ENCODE peak calls at places on chromosomes 16 and 17, in eight cellular contexts. A is transverse colon, S is AG10803, Y is lung, N is neural progenitor cell, B is MCF 10A, F is GM12865, V is thoracic aorta. Z is an unnamed sample.

GRCh38 chr17:2030779-2031163 is 818 bp downstream of the DPH1 start:
- DNase-seq in F (peak; percentile 91), V (no peak), S (peak; percentile 90), Y (no peak), N (peak; percentile 92), A (peak; percentile 61), B (no peak), Z (peak; percentile 60)

GRCh38 chr16:83953796-83954576 is 946 bp downstream of the OSGIN1 start:
- DNase-seq in A (no peak), Y (no peak), F (peak; percentile 32), B (peak; percentile 61), V (no peak), N (peak; percentile 54), S (peak; percentile 17), Z (no peak)

GRCh38 chr17:59366773-59367656 is 35.6 kb downstream of the YPEL2 start:
- DNase-seq in F (no peak), Y (peak; percentile 52), S (peak; percentile 64), N (no peak), V (no peak), A (peak; percentile 77), B (no peak), Z (no peak)

GRCh38 chr17:8732406-8733065 is 12.1 kb downstream of the CCDC42 start:
- DNase-seq in S (peak; percentile 31), N (no peak), A (no peak), B (no peak), F (no peak), Y (no peak), V (no peak), Z (no peak)

GRCh38 chr17:47663997-47664941 is 14.6 kb downstream of the KPNB1 start:
- DNase-seq in A (peak; percentile 60), Y (no peak), B (peak; percentile 64), N (peak; percentile 84), F (peak; percentile 75), V (no peak), S (peak; percentile 64), Z (peak; percentile 75)

GRCh38 chr16:23302045-23302956 is at the start of gene SCNN1B:
- DNase-seq in F (peak; percentile 31), Y (peak; percentile 62), A (peak; percentile 86), V (no peak), B (no peak), S (no peak), N (peak; percentile 67), Z (peak; percentile 24)

GRCh38 chr16:54286330-54287017 is at the start of gene IRX3:
- DNase-seq in N (peak; percentile 96), F (no peak), B (peak; percentile 97), S (peak; percentile 94), Y (peak; percentile 91), V (no peak), A (peak; percentile 13), Z (peak; percentile 83)

GRCh38 chr16:86901483-86901882 is 323.1 kb downstream of the FOXL1 start:
- DNase-seq in S (no peak), B (peak; percentile 15), Y (no peak), V (no peak), N (no peak), A (no peak), F (no peak), Z (no peak)

GRCh38 chr17:62611767-62612166 is 15.7 kb upstream of the MRC2 start:
- DNase-seq in A (no peak), V (no peak), F (peak; percentile 30), B (no peak), Y (no peak), S (no peak), N (no peak), Z (no peak)

GRCh38 chr17:58107306-58107705 is 24.1 kb downstream of the DYNLL2 start:
- DNase-seq in Y (no peak), V (no peak), F (no peak), S (no peak), B (no peak), A (no peak), N (no peak), Z (no peak)

GRCh38 chr17:58109197-58109596 is 26.0 kb downstream of the DYNLL2 start:
- DNase-seq in A (no peak), B (no peak), F (no peak), S (no peak), Y (no peak), N (no peak), V (no peak), Z (no peak)

GRCh38 chr17:58100506-58100905 is 17.3 kb downstream of the DYNLL2 start:
- DNase-seq in B (no peak), V (no peak), S (no peak), Y (no peak), F (no peak), A (no peak), N (no peak), Z (no peak)

GRCh38 chr17:58110012-58110411 is 26.8 kb downstream of the DYNLL2 start:
- DNase-seq in A (no peak), B (no peak), N (no peak), V (no peak), F (no peak), Y (no peak), S (no peak), Z (no peak)

GRCh38 chr17:58105093-58105492 is 21.9 kb downstream of the DYNLL2 start:
- DNase-seq in S (no peak), F (no peak), N (no peak), Y (no peak), B (no peak), A (no peak), V (no peak), Z (no peak)
- TF ChIP-seq CTCF in S (no peak), F (no peak), N (no peak), Y (no peak), B (no peak), A (no peak), V (no peak), Z (no peak)

GRCh38 chr16:58556678-58557077 is 41.4 kb downstream of the SETD6 start:
- DNase-seq in S (no peak), V (no peak), Y (no peak), F (no peak), N (peak; percentile 9), A (no peak), B (no peak), Z (no peak)
- TF ChIP-seq CTCF in S (no peak), V (no peak), Y (no peak), F (no peak), N (no peak), A (no peak), B (no peak), Z (no peak)

GRCh38 chr16:51755039-51755501 is 604.0 kb upstream of the SALL1 start:
- DNase-seq in B (no peak), Y (no peak), S (no peak), V (no peak), N (peak; percentile 36), A (no peak), F (no peak), Z (no peak)
- TF ChIP-seq CTCF in B (no peak), Y (no peak), S (no peak), V (no peak), N (no peak), A (no peak), F (no peak), Z (no peak)

DNA sequence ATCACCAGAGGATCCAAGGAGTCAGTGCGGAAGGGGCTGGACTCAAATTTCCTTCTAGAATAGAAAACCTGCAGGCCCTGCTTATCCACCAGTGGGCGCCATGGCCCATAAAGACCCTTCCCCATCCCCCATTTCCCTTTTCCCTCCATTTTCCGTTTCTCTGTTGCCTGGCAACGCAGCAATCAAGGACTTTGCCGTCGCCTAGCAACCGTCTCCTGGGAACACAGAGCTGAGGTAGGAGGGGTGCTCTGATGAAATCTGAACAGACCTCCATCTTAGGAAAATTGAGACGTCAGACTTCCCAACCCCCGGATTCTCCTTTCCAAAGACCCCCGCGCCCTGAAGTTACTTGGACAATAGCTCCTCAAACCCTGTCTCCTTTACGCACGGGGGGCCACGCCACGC is 5.7 kb downstream of the DLG4 start:
- DNase-seq in N (peak; percentile 100), V (peak; percentile 56), A (peak; percentile 79), B (peak; percentile 62), Y (no peak), F (peak; percentile 81), S (peak; percentile 71), Z (peak; percentile 92)
- TF ChIP-seq CTCF in N (peak; percentile 94), V (no peak), A (peak; percentile 35), B (peak; percentile 23), Y (no peak), F (peak; percentile 52), S (peak; percentile 37), Z (peak; percentile 72)

GRCh38 chr17:3843935-3844516 is 2.0 kb downstream of the NCBP3 start:
- DNase-seq in F (peak; percentile 68), Y (no peak), S (peak; percentile 24), N (peak; percentile 58), A (peak; percentile 62), V (no peak), B (peak; percentile 60), Z (peak; percentile 52)
- TF ChIP-seq CTCF in F (peak; percentile 74), Y (peak; percentile 30), S (peak; percentile 65), N (peak; percentile 69), A (peak; percentile 65), V (peak; percentile 17), B (peak; percentile 41), Z (peak; percentile 37)

GRCh38 chr17:53950858-53951250 is 128.1 kb downstream of the KIF2B start:
- DNase-seq in A (no peak), V (no peak), B (peak; percentile 0), N (no peak), S (no peak), Y (no peak), F (no peak), Z (no peak)

GRCh38 chr17:53948323-53948722 is 125.6 kb downstream of the KIF2B start:
- DNase-seq in B (no peak), N (no peak), S (no peak), F (no peak), Y (no peak), A (no peak), V (no peak), Z (no peak)

GRCh38 chr17:53949473-53950090 is 126.9 kb downstream of the KIF2B start:
- DNase-seq in B (no peak), V (no peak), N (no peak), Y (no peak), F (no peak), S (no peak), A (no peak), Z (no peak)

GRCh38 chr17:53950207-53950857 is 127.6 kb downstream of the KIF2B start:
- DNase-seq in Y (no peak), S (no peak), V (no peak), N (peak; percentile 63), A (no peak), B (no peak), F (no peak), Z (peak; percentile 27)
- TF ChIP-seq CTCF in Y (no peak), S (no peak), V (no peak), N (peak; percentile 62), A (no peak), B (no peak), F (no peak), Z (peak; percentile 30)

GRCh38 chr17:41121742-41122141 is 2.2 kb downstream of the KRTAP4-12 start:
- DNase-seq in B (no peak), S (no peak), N (no peak), F (no peak), A (no peak), Y (no peak), V (no peak), Z (no peak)

GRCh38 chr17:41116292-41116691 is 1.9 kb downstream of the KRTAP4-11 start:
- DNase-seq in N (no peak), Y (no peak), A (no peak), B (no peak), V (no peak), F (no peak), S (no peak), Z (no peak)

GRCh38 chr17:41118721-41119120 is 548 bp upstream of the KRTAP4-11 start:
- DNase-seq in S (no peak), N (no peak), B (peak; percentile 2), V (no peak), F (no peak), Y (no peak), A (no peak), Z (no peak)
- TF ChIP-seq CTCF in S (no peak), N (no peak), B (no peak), V (no peak), F (no peak), Y (no peak), A (no peak), Z (no peak)